ENCODE peak calls at places on chromosomes 7 and 10, in four cellular contexts. M, E, Z and J are unnamed samples. For H3K9me3, the result is how much of the 10 kb centered on the place peaks cover.

GRCh38 chr10:30662809-30663208 is 33.3 kb upstream of the LYZL2 start:
- DNase-seq in M (no peak), Z (no peak), E (no peak), J (no peak)

GRCh38 chr10:128008521-128009250 is 101.8 kb downstream of the PTPRE start:
- DNase-seq in M (no peak), E (no peak), Z (no peak), J (no peak)

GRCh38 chr10:96406091-96406490 is 47.3 kb upstream of the OPALIN start:
- DNase-seq in E (no peak), Z (no peak), M (no peak), J (no peak)

GRCh38 chr10:128095023-128095752 is 31.0 kb downstream of the MKI67 start:
- DNase-seq in M (no peak), E (no peak), Z (peak), J (peak)

GRCh38 chr10:5666324-5667220 is at the start of gene ASB13:
- DNase-seq in E (peak), Z (peak), M (no peak), J (peak)

GRCh38 chr10:47008769-47009168 is 97.5 kb downstream of the PTPN20 start:
- DNase-seq in E (no peak), Z (no peak), M (no peak), J (no peak)

GRCh38 chr10:78071140-78071856 is 37.6 kb downstream of the RPS24 start:
- DNase-seq in Z (no peak), E (no peak), M (no peak), J (no peak)

GRCh38 chr10:131618587-131619267 is 282.1 kb upstream of the PPP2R2D start:
- DNase-seq in E (no peak), M (no peak), Z (no peak), J (no peak)

GRCh38 chr7:11448319-11448718 is 383.7 kb downstream of the THSD7A start:
- DNase-seq in M (no peak), Z (no peak), E (no peak), J (no peak)

GRCh38 chr7:41313171-41313570 is 389.7 kb downstream of the INHBA start:
- DNase-seq in M (no peak), Z (no peak), E (no peak), J (no peak)

GRCh38 chr10:94213980-94214379 is 148.8 kb downstream of the NOC3L start:
- DNase-seq in Z (no peak), E (no peak), M (no peak), J (no peak)

GRCh38 chr10:21813944-21814343 is 189.6 kb downstream of the DNAJC1 start:
- DNase-seq in E (no peak), M (no peak), Z (no peak), J (no peak)

GRCh38 chr10:103745264-103746247 is 109.8 kb downstream of the SH3PXD2A start:
- DNase-seq in M (peak), E (no peak), Z (peak), J (peak)

GRCh38 chr10:60810437-60811182 is 32.3 kb downstream of the CDK1 start:
- DNase-seq in M (no peak), E (no peak), Z (peak), J (no peak)

GRCh38 chr7:73557397-73558257 is at the start of gene BCL7B:
- DNase-seq in M (peak), E (peak), Z (peak), J (peak)

GRCh38 chr10:87659571-87660483 is at the start of gene PAPSS2:
- DNase-seq in E (peak), Z (peak), M (peak), J (peak)

GRCh38 chr7:4851459-4852422 is 10.1 kb downstream of the PAPOLB start:
- DNase-seq in M (no peak), Z (peak), E (no peak), J (peak)

GRCh38 chr7:105797652-105798051 is 78.7 kb downstream of the ATXN7L1 start:
- DNase-seq in M (no peak), Z (no peak), E (no peak), J (no peak)

GRCh38 chr7:2440608-2441245 is 35.5 kb downstream of the GRIFIN start:
- DNase-seq in Z (peak), M (peak), E (peak), J (no peak)

GRCh38 chr10:95183132-95183450 is 10.9 kb upstream of the ACSM6 start:
- DNase-seq in M (no peak), E (no peak), Z (no peak), J (no peak)

GRCh38 chr7:71633571-71634008 is 501.6 kb downstream of the GALNT17 start:
- DNase-seq in E (no peak), Z (peak), M (no peak), J (peak)

GRCh38 chr7:81529785-81530184 is 240.1 kb downstream of the HGF start:
- DNase-seq in M (no peak), E (no peak), Z (no peak), J (no peak)

GRCh38 chr7:81526971-81527370 is 242.9 kb downstream of the HGF start:
- DNase-seq in E (no peak), Z (no peak), M (no peak), J (no peak)

GRCh38 chr7:81525901-81526300 is 243.9 kb downstream of the HGF start:
- DNase-seq in Z (no peak), E (no peak), M (no peak), J (no peak)

DNA sequence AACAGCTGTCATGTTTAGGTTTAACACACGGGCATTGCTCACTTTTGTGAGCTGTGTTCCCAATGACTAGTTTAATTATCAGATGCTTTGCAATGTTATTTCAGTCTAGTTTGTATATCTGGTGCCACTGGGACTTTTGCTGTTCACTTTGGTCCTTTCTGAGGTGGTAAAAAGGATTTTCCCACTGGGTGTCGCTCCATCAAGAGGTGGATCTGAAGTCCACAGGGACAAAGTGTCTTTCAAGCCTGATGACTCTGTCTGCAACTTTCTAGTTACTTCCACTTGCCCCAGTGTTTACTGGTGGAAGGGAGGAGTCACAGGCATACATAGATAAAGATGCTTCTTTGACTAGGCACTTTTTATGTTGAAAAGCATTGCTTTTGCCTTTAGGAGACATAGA is 242.2 kb downstream of the HGF start:
- DNase-seq in M (no peak), E (no peak), Z (peak), J (peak)
- TF ChIP-seq CTCF in M (no peak), E (no peak), Z (peak), J (peak)

GRCh38 chr7:31439165-31439564 is 74.7 kb upstream of the ITPRID1 start:
- DNase-seq in E (no peak), M (no peak), Z (no peak), J (no peak)

GRCh38 chr7:31440511-31440910 is 73.4 kb upstream of the ITPRID1 start:
- DNase-seq in E (no peak), Z (no peak), M (no peak), J (no peak)

GRCh38 chr7:31448649-31449048 is 65.2 kb upstream of the ITPRID1 start:
- DNase-seq in M (no peak), E (no peak), Z (no peak), J (no peak)

GRCh38 chr7:31444196-31444595 is 69.7 kb upstream of the ITPRID1 start:
- DNase-seq in M (no peak), E (no peak), Z (no peak), J (no peak)

DNA sequence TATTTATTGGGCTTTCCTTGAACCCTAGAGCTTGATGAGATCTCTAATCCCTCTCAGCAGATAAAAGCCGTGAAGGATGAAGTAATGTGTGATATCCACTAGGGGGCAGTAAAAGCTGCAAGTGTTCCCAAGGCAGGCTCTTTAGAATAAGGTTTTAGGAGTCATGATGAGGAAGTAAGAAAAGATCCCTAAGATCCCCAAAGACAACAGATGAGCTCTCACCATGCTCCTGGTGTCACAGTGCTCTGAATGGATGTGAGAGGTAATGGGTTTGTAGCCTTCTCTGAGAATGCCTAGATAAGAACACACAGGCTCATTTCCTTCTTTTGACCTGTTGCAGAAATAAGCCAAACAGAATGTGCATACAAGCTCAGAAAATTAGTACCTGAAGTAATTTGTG is 70.4 kb upstream of the ITPRID1 start:
- DNase-seq in M (no peak), E (no peak), Z (peak), J (peak)
- H3K9me3 ChIP-seq in M (under half), E (under half), Z (under half), J (under half)

DNA sequence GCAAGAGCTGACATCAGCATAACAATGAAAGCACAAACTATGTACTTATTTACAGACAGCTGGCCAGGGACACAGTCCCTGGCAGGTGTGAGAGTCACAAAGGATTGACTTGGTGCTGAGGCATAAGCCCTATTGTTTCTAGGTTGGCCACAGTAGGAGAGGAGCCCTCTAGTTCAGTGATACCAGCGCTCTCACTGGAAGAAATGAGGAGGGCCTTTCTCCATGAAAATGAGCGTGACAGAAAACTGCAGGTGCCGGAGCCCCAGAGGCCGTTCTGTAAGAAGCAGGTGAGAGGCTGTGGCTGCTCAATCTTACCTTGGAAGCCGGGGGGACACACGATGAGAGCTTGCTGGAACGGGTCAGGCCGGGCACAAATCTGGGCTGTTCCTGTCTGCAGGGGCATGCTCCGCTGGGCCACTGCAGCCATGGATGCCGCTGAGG is 90.5 kb downstream of the CLEC2L start:
- DNase-seq in Z (no peak), E (no peak), M (no peak), J (no peak)
- TF ChIP-seq CTCF in Z (no peak), E (no peak), M (no peak), J (no peak)

DNA sequence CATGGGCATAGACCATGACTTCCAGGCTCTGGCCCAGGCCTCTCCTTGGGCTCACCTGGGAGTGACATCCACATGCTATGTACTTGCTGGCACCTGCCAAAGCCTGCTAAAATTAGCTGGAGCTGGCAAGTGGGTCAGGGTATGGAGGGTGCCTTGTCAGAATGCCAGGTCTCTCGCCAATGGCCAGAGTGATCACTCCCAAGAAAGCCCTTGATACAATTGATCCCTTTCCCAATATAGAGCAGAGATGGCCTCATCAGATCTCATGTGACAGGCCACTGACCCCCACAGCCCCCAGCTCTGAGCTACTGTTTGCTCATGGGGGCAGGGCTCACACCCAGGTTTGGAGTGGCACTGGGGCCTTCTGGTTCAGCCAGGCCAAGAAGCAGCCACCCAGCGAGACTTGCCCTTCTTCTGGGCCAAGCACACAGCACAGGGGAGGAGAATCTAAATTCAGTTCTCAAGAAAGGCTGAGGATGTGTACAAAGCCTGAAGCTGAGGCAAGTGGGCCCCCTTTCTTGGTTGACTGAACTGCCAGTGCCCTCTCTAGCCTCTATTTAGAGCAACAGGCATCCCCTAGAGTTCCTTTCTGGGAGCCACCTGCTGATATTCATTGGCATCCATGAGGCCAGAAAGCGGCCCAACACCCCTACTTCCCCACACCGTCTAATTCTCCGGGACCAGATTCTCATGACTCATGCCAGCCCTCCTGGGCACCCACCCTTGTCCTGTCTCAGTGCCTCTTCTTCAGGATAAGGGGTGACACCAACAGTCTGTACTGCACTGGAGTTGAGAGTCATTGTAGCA is 18.9 kb upstream of the MYL7 start:
- DNase-seq in M (no peak), Z (no peak), E (no peak), J (no peak)
- H3K9me3 ChIP-seq in M (under half), Z (under half), E (under half), J (under half)